ENCODE peak calls at places on chromosome 16, in six cellular contexts. D is H1, S is IMR-90, M is H9, T is mesenchymal stem cell, Q is mesendoderm. L is an unnamed sample.

GRCh38 chr16:89557230-89557935 is 3.1 kb upstream of the RPL13 start:
- DNase-seq in T (peak; percentile 75), D (no peak), Q (peak; percentile 93), M (peak; percentile 93), S (peak; percentile 80), L (peak; percentile 81)

GRCh38 chr16:54123766-54124165 is 162.8 kb downstream of the IRX3 start:
- DNase-seq in D (no peak), Q (no peak), M (no peak), S (no peak), T (no peak), L (no peak)

GRCh38 chr16:18792836-18793433 is 2.8 kb upstream of the RPS15A start:
- DNase-seq in S (no peak), T (no peak), M (no peak), Q (no peak), D (no peak), L (no peak)

GRCh38 chr16:70433456-70434103 is 5.3 kb downstream of the ST3GAL2 start:
- DNase-seq in T (peak; percentile 91), Q (no peak), D (no peak), S (peak; percentile 87), M (no peak), L (no peak)

GRCh38 chr16:278863-279366 is 1.5 kb upstream of the ARHGDIG start:
- DNase-seq in D (no peak), T (peak; percentile 37), Q (peak; percentile 72), M (no peak), S (peak; percentile 17), L (no peak)

GRCh38 chr16:88455610-88456355 is 2.7 kb downstream of the ZFPM1 start:
- DNase-seq in T (peak; percentile 61), D (no peak), S (peak; percentile 43), M (no peak), Q (peak; percentile 82), L (no peak)

GRCh38 chr16:85188822-85189672 is 76.8 kb upstream of the CIBAR2 start:
- DNase-seq in S (no peak), D (no peak), Q (no peak), T (peak; percentile 54), M (no peak), L (no peak)

GRCh38 chr16:51453296-51453695 is 302.2 kb upstream of the SALL1 start:
- DNase-seq in M (no peak), Q (no peak), S (no peak), T (no peak), D (no peak), L (no peak)

GRCh38 chr16:87347932-87348615 is 30.9 kb upstream of the C16orf95 start:
- DNase-seq in D (no peak), T (no peak), S (no peak), M (no peak), Q (no peak), L (no peak)

GRCh38 chr16:401468-402348 is at the start of gene DECR2:
- DNase-seq in M (peak; percentile 93), Q (peak; percentile 93), T (peak; percentile 87), D (peak; percentile 68), S (peak; percentile 85), L (peak; percentile 93)

GRCh38 chr16:86836503-86837125 is 258.3 kb downstream of the FOXL1 start:
- DNase-seq in Q (no peak), S (peak; percentile 93), M (no peak), D (no peak), T (peak; percentile 72), L (no peak)

GRCh38 chr16:5231246-5231759 is 133.7 kb upstream of the EEF2KMT start:
- DNase-seq in Q (no peak), M (no peak), D (no peak), T (no peak), S (no peak), L (no peak)

GRCh38 chr16:9260665-9261064 is 169.2 kb downstream of the HAPSTR1 start:
- DNase-seq in S (no peak), D (no peak), T (no peak), M (no peak), Q (no peak), L (no peak)

GRCh38 chr16:14289692-14290340 is 218.7 kb downstream of the MRTFB start:
- DNase-seq in T (no peak), M (peak; percentile 76), S (peak; percentile 24), D (no peak), Q (peak; percentile 81), L (no peak)

DNA sequence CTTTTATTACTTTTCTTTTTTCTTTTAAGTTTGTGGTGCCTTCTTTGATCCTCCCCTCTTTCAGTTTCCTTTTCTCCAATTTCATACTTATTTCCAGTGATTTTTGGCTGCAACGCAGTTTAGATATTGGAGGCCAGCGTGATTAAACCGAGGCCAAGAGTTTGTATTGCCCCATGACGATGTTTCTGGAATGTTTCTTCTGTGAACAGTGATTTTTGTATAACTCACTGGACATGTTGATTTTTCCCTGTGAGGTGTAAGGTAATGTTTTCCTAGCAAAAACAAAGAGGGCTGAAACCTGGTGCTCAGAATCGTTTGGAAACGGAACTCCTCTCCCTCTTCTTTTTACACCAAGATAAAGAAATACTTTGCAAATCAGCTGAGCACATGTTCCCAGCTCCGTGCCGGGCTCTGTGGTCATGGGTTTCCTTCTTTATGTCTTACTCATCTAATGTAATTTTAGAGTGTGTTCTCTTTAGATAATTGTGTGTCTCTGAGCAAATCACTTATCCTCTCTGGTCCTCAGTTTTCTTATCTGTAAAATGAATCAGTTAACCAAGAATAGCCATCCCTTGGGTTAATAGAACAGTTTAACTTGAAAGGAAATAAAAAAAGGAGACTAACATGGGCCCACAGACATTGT is 344.4 kb downstream of the WWOX start:
- DNase-seq in S (no peak), Q (no peak), D (no peak), T (peak; percentile 30), M (no peak), L (no peak)
- H4K8ac ChIP-seq in S (no peak overlapping the region), Q (no peak overlapping the region), D (no peak overlapping the region), T (no peak overlapping the region), M (no peak overlapping the region), L (no peak overlapping the region)

GRCh38 chr16:47504599-47504998 is 43.5 kb downstream of the PHKB start:
- DNase-seq in T (peak; percentile 56), M (no peak), Q (no peak), S (peak; percentile 23), D (no peak), L (no peak)
- H4K8ac ChIP-seq in T (no peak overlapping the region), M (no peak overlapping the region), Q (no peak overlapping the region), S (no peak overlapping the region), D (no peak overlapping the region), L (peak overlapping the region; percentile 30)

GRCh38 chr16:20740901-20741491 is 622 bp downstream of the THUMPD1 start:
- DNase-seq in T (peak; percentile 84), M (peak; percentile 86), D (peak; percentile 31), Q (peak; percentile 82), S (peak; percentile 74), L (peak; percentile 54)
- H4K8ac ChIP-seq in T (peak overlapping the region; percentile 100), M (no peak overlapping the region), D (no peak overlapping the region), Q (no peak overlapping the region), S (peak overlapping the region; percentile 87), L (no peak overlapping the region)

GRCh38 chr16:57801856-57802634 is at the start of gene KIFC3:
- DNase-seq in S (peak; percentile 72), M (peak; percentile 49), Q (peak; percentile 78), T (peak; percentile 82), D (no peak), L (no peak)
- H4K8ac ChIP-seq in S (peak within 1 kb of the TSS; percentile 85), M (no peak within 1 kb of the TSS), Q (no peak within 1 kb of the TSS), T (peak within 1 kb of the TSS; percentile 95), D (peak within 1 kb of the TSS; percentile 79), L (peak within 1 kb of the TSS; percentile 84)

GRCh38 chr16:28106467-28106866 is 43.0 kb upstream of the GSG1L start:
- DNase-seq in M (no peak), T (no peak), Q (no peak), D (no peak), S (no peak), L (no peak)

GRCh38 chr16:28103516-28104170 is 40.1 kb upstream of the GSG1L start:
- DNase-seq in S (no peak), D (no peak), Q (no peak), T (no peak), M (no peak), L (no peak)

GRCh38 chr16:28105954-28106353 is 42.4 kb upstream of the GSG1L start:
- DNase-seq in Q (no peak), D (no peak), M (no peak), T (no peak), S (no peak), L (no peak)

GRCh38 chr16:28104404-28104803 is 40.9 kb upstream of the GSG1L start:
- DNase-seq in Q (no peak), M (no peak), S (no peak), T (no peak), D (no peak), L (no peak)

DNA sequence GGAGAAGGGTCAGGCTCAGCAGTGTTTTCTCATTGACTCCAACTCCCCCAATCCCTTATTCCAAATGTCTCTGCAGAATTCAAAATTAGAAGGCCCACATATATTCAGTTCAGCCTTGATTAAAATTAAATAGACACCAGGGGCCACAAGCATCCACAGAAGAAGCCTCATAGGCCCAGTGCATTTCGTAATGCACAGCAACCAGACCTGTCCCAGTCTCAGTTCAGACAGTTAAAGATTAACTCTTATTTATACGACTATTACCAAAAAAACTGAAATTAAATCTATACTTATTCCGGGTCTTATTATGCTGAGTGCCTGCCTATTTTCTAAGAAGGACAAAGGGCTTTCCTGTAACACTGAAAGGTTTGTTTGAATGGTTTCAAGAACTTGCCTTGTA is 41.8 kb upstream of the GSG1L start:
- DNase-seq in T (no peak), Q (no peak), M (no peak), D (no peak), S (no peak), L (no peak)
- H4K8ac ChIP-seq in T (no peak overlapping the region), Q (no peak overlapping the region), M (no peak overlapping the region), D (no peak overlapping the region), S (no peak overlapping the region), L (no peak overlapping the region)

DNA sequence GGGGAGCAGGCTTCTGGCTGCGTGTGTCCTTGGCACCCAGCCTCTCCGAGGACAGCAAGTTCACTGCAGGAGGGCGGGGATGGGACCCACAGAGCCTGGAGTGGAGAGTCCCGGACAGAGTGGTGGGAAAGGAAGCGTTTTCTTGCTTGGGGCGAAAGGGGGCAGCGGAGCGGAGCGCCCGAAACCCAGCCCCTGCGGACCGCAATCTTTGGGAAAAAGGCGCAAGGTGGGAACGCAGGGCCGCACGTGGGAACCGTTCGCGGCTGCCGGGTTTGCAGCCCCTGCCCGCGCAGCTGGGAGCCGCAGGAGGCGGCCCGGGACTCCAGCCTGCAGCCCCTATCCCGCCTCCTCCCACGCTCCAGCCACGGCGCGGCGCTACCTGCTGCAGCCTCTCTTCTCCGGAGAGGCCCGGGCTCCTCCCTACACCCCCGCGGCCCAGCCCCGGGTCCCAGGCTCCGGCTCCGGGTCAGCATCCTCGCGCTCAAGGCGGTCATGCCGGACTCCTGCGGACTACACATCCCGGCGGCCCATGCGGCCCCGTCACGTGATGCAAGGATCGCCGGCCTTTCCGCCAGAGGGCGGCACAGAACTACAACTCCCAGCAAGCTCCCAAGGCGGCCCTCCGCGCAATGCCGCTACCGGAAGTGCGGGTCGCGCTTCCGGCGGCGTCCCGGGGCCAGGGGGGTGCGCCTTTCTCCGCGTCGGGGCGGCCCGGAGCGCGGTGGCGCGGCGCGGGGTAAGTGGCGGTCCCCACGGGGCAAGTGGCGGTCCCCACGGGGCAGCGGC is at the start of the genes NTHL1 and TSC2:
- DNase-seq in Q (peak; percentile 98), T (peak; percentile 95), D (peak; percentile 90), M (peak; percentile 98), S (peak; percentile 95), L (peak; percentile 96)
- H4K8ac ChIP-seq in Q (no peak within 1 kb of the TSS), T (peak within 1 kb of the TSS; percentile 75), D (peak within 1 kb of the TSS; percentile 89), M (no peak within 1 kb of the TSS), S (peak within 1 kb of the TSS; percentile 71), L (no peak within 1 kb of the TSS)